ENCODE peak calls at places on chromosomes 1 and 21, in seven cellular contexts. J, N, Q, O, C, L and I are unnamed samples.

GRCh38 chr1:60281360-60281932 is 207.9 kb upstream of the C1orf87 start:
- DNase-seq in L (peak), O (peak), N (peak), J (peak), C (peak), Q (peak), I (peak)

GRCh38 chr1:169105434-169106094 is 926 bp upstream of the ATP1B1 start:
- DNase-seq in J (no peak), Q (peak), N (peak), C (peak), L (no peak), O (no peak), I (peak)

GRCh38 chr1:234479310-234479559 is 256 bp upstream of the TARBP1 start:
- DNase-seq in J (no peak), L (no peak), C (no peak), Q (no peak), O (no peak), N (no peak), I (no peak)

GRCh38 chr21:27586986-27587385 is 620.1 kb upstream of the ADAMTS5 start:
- DNase-seq in Q (no peak), C (no peak), L (no peak), O (no peak), N (no peak), J (no peak), I (no peak)

GRCh38 chr1:25922633-25923567 is 16.7 kb upstream of the STMN1 start:
- DNase-seq in O (peak), C (peak), J (no peak), Q (peak), L (no peak), N (no peak), I (peak)

GRCh38 chr1:2023187-2023586 is 4.0 kb downstream of the GABRD start:
- DNase-seq in L (no peak), Q (no peak), N (no peak), C (no peak), J (no peak), O (no peak), I (no peak)

GRCh38 chr1:234760303-234760723 is 150.3 kb upstream of the IRF2BP2 start:
- DNase-seq in O (no peak), C (no peak), Q (no peak), J (no peak), N (no peak), L (no peak), I (no peak)

GRCh38 chr1:16009678-16010077 is 5.6 kb downstream of the SRARP start:
- DNase-seq in J (no peak), O (no peak), Q (no peak), N (no peak), C (no peak), L (no peak), I (no peak)

GRCh38 chr1:241181471-241181870 is 175.5 kb downstream of the RGS7 start:
- DNase-seq in L (no peak), J (no peak), C (no peak), Q (no peak), N (no peak), O (no peak), I (no peak)

GRCh38 chr21:15197696-15198095 is 132.9 kb upstream of the NRIP1 start:
- DNase-seq in J (no peak), N (no peak), L (no peak), Q (no peak), C (no peak), O (peak), I (no peak)

GRCh38 chr1:18641005-18641941 is 10.6 kb downstream of the PAX7 start:
- DNase-seq in C (no peak), O (no peak), Q (peak), N (no peak), L (no peak), J (no peak), I (no peak)

GRCh38 chr1:75233302-75233929 is 99.2 kb downstream of the LHX8 start:
- DNase-seq in J (no peak), L (no peak), Q (peak), C (no peak), O (peak), N (peak), I (no peak)